ENCODE peak calls at places on chromosomes 3 and 15, in four cellular contexts. One of them, this sample, is unnamed.

GRCh38 chr3:195187609-195188529 is 83.1 kb downstream of the XXYLT1 start:
- DNase-seq in Peyer's patch: no peak
- DNase-seq in NCI-H146: no peak
- DNase-seq in occipital lobe: no peak
- DNase-seq in this sample: peak; percentile 22

GRCh38 chr15:66630801-66631351 is 65.1 kb upstream of the LCTL start:
- DNase-seq in Peyer's patch: no peak
- DNase-seq in NCI-H146: no peak
- DNase-seq in occipital lobe: no peak
- DNase-seq in this sample: no peak

GRCh38 chr15:92920595-92921169 is 20.6 kb downstream of the CHD2 start:
- DNase-seq in Peyer's patch: no peak
- DNase-seq in NCI-H146: no peak
- DNase-seq in occipital lobe: no peak
- DNase-seq in this sample: no peak

GRCh38 chr3:126213376-126214044 is 33.1 kb upstream of the ALDH1L1 start:
- DNase-seq in Peyer's patch: no peak
- DNase-seq in NCI-H146: no peak
- DNase-seq in occipital lobe: no peak
- DNase-seq in this sample: peak; percentile 51

GRCh38 chr15:101193063-101193712 is 58.7 kb downstream of the CHSY1 start:
- DNase-seq in Peyer's patch: no peak
- DNase-seq in NCI-H146: no peak
- DNase-seq in occipital lobe: no peak
- DNase-seq in this sample: no peak

GRCh38 chr3:41522620-41523019 is 323.3 kb downstream of the CTNNB1 start:
- DNase-seq in Peyer's patch: no peak
- DNase-seq in NCI-H146: no peak
- DNase-seq in occipital lobe: no peak
- DNase-seq in this sample: no peak

GRCh38 chr3:82376883-82377282 is 615.4 kb upstream of the GBE1 start:
- DNase-seq in Peyer's patch: no peak
- DNase-seq in NCI-H146: no peak
- DNase-seq in occipital lobe: no peak
- DNase-seq in this sample: peak; percentile 13

GRCh38 chr3:123657578-123657977 is 72.7 kb upstream of the HACD2 start:
- DNase-seq in Peyer's patch: no peak
- DNase-seq in NCI-H146: no peak
- DNase-seq in occipital lobe: no peak
- DNase-seq in this sample: no peak

GRCh38 chr3:187986514-187986934 is 167.4 kb upstream of the LPP start:
- DNase-seq in Peyer's patch: no peak
- DNase-seq in NCI-H146: no peak
- DNase-seq in occipital lobe: no peak
- DNase-seq in this sample: peak; percentile 20

GRCh38 chr15:28890711-28891495 is 5.1 kb downstream of the APBA2 start:
- DNase-seq in Peyer's patch: no peak
- DNase-seq in NCI-H146: no peak
- DNase-seq in occipital lobe: no peak
- DNase-seq in this sample: no peak

GRCh38 chr15:52193321-52193720 is 2.1 kb upstream of the GNB5 start:
- DNase-seq in Peyer's patch: no peak
- DNase-seq in NCI-H146: no peak
- DNase-seq in occipital lobe: no peak
- DNase-seq in this sample: no peak

GRCh38 chr3:52088445-52089367 is 32.3 kb upstream of the DUSP7 start:
- DNase-seq in Peyer's patch: no peak
- DNase-seq in NCI-H146: no peak
- DNase-seq in occipital lobe: no peak
- DNase-seq in this sample: no peak

GRCh38 chr3:52301042-52301441 is 13.4 kb downstream of the GLYCTK start:
- DNase-seq in Peyer's patch: no peak
- DNase-seq in NCI-H146: no peak
- DNase-seq in occipital lobe: no peak
- DNase-seq in this sample: no peak

GRCh38 chr3:116007000-116007399 is 383.7 kb downstream of the GAP43 start:
- DNase-seq in Peyer's patch: no peak
- DNase-seq in NCI-H146: no peak
- DNase-seq in occipital lobe: no peak
- DNase-seq in this sample: no peak

GRCh38 chr15:43186003-43186353 is 775 bp downstream of the CCNDBP1 start:
- DNase-seq in Peyer's patch: no peak
- DNase-seq in NCI-H146: no peak
- DNase-seq in occipital lobe: peak; percentile 48
- DNase-seq in this sample: peak; percentile 68

GRCh38 chr15:32956006-32956405 is 238.2 kb downstream of the GREM1 start:
- DNase-seq in Peyer's patch: no peak
- DNase-seq in NCI-H146: no peak
- DNase-seq in occipital lobe: no peak
- DNase-seq in this sample: peak; percentile 52

GRCh38 chr15:43968551-43968950 is 141.7 kb downstream of the WDR76 start:
- DNase-seq in Peyer's patch: no peak
- DNase-seq in NCI-H146: no peak
- DNase-seq in occipital lobe: no peak
- DNase-seq in this sample: no peak

GRCh38 chr3:173045770-173046382 is 95.2 kb downstream of the SPATA16 start:
- DNase-seq in Peyer's patch: no peak
- DNase-seq in NCI-H146: peak; percentile 4
- DNase-seq in occipital lobe: no peak
- DNase-seq in this sample: peak; percentile 25

GRCh38 chr3:50612234-50612972 is 829 bp upstream of the CISH start:
- DNase-seq in Peyer's patch: no peak
- DNase-seq in NCI-H146: no peak
- DNase-seq in occipital lobe: no peak
- DNase-seq in this sample: no peak

GRCh38 chr15:67892559-67893377 is 52.9 kb upstream of the RNU6-1 start:
- DNase-seq in Peyer's patch: no peak
- DNase-seq in NCI-H146: no peak
- DNase-seq in occipital lobe: no peak
- DNase-seq in this sample: no peak

GRCh38 chr3:10725067-10725466 is 91.0 kb upstream of the SLC6A11 start:
- DNase-seq in Peyer's patch: no peak
- DNase-seq in NCI-H146: no peak
- DNase-seq in occipital lobe: no peak
- DNase-seq in this sample: no peak

GRCh38 chr3:192986399-192986798 is 68.7 kb upstream of the MB21D2 start:
- DNase-seq in Peyer's patch: no peak
- DNase-seq in NCI-H146: no peak
- DNase-seq in occipital lobe: no peak
- DNase-seq in this sample: no peak

GRCh38 chr3:22542311-22542710 is 660.8 kb upstream of the UBE2E2 start:
- DNase-seq in Peyer's patch: no peak
- DNase-seq in NCI-H146: no peak
- DNase-seq in occipital lobe: no peak
- DNase-seq in this sample: peak; percentile 2

GRCh38 chr3:21979706-21980105 is 228.7 kb upstream of the ZNF385D start:
- DNase-seq in Peyer's patch: no peak
- DNase-seq in NCI-H146: no peak
- DNase-seq in occipital lobe: no peak
- DNase-seq in this sample: peak; percentile 8